ENCODE peak calls at places on chromosomes 4 and X, in five cellular contexts. N is aorta; Q is cardiac muscle cell; C is left ventricle myocardium inferior; L is CD4-positive, CD25-positive, alpha-beta regulatory T cell. F is an unnamed sample. For H3K4me1, the result is how much of the 10 kb centered on the place peaks cover.

GRCh38 chr4:93897559-93897958 is 69.0 kb downstream of the ATOH1 start:
- DNase-seq in N (no peak), Q (peak), C (no peak), L (no peak), F (no peak)

GRCh38 chr4:128322311-128322710 is 34.7 kb upstream of the PGRMC2 start:
- DNase-seq in N (no peak), Q (no peak), C (no peak), L (no peak), F (no peak)

GRCh38 chrX:84248226-84248625 is 60.2 kb upstream of the RPS6KA6 start:
- DNase-seq in N (no peak), Q (no peak), C (no peak), L (no peak), F (no peak)

GRCh38 chrX:16649858-16650257 is at the start of gene S100G:
- DNase-seq in N (no peak), Q (no peak), C (no peak), L (no peak), F (no peak)

GRCh38 chr4:42515156-42515884 is 118.0 kb downstream of the SHISA3 start:
- DNase-seq in N (no peak), Q (no peak), C (no peak), L (no peak), F (no peak)

GRCh38 chrX:20639115-20639514 is 372.4 kb upstream of the RPS6KA3 start:
- DNase-seq in N (no peak), Q (no peak), C (no peak), L (no peak), F (no peak)

GRCh38 chr4:167234388-167234881 is at the start of gene SPOCK3:
- DNase-seq in N (peak), Q (peak), C (peak), L (peak), F (no peak)

GRCh38 chrX:24862343-24862742 is 153.4 kb downstream of the ARX start:
- DNase-seq in N (no peak), Q (no peak), C (no peak), L (no peak), F (no peak)

GRCh38 chrX:116462843-116463242 is at the start of gene CT83:
- DNase-seq in N (no peak), Q (no peak), C (no peak), L (no peak), F (no peak)

GRCh38 chr4:7435411-7436095 is 823 bp upstream of the PSAPL1 start:
- DNase-seq in N (no peak), Q (peak), C (no peak), L (no peak), F (no peak)

GRCh38 chr4:124202106-124202505 is 510.4 kb downstream of the ANKRD50 start:
- DNase-seq in N (no peak), Q (no peak), C (peak), L (no peak), F (no peak)

GRCh38 chrX:127570276-127570675 is 481.9 kb downstream of the ACTRT1 start:
- DNase-seq in N (no peak), Q (no peak), C (no peak), L (no peak), F (no peak)

GRCh38 chr4:151638295-151638858 is 122.4 kb downstream of the GATB start:
- DNase-seq in N (no peak), Q (no peak), C (no peak), L (no peak), F (no peak)

GRCh38 chrX:30910124-30910860 is 21.2 kb upstream of the TAB3 start:
- DNase-seq in N (no peak), Q (no peak), C (no peak), L (peak), F (no peak)

GRCh38 chrX:45775462-45775861 is 574.8 kb upstream of the DIPK2B start:
- DNase-seq in N (no peak), Q (no peak), C (no peak), L (no peak), F (no peak)

GRCh38 chrX:115226929-115227328 is 7.0 kb downstream of the LRCH2 start:
- DNase-seq in N (no peak), Q (peak), C (no peak), L (peak), F (no peak)

GRCh38 chr4:80077639-80078038 is 4.6 kb upstream of the ANTXR2 start:
- DNase-seq in N (no peak), Q (no peak), C (no peak), L (peak), F (no peak)

DNA sequence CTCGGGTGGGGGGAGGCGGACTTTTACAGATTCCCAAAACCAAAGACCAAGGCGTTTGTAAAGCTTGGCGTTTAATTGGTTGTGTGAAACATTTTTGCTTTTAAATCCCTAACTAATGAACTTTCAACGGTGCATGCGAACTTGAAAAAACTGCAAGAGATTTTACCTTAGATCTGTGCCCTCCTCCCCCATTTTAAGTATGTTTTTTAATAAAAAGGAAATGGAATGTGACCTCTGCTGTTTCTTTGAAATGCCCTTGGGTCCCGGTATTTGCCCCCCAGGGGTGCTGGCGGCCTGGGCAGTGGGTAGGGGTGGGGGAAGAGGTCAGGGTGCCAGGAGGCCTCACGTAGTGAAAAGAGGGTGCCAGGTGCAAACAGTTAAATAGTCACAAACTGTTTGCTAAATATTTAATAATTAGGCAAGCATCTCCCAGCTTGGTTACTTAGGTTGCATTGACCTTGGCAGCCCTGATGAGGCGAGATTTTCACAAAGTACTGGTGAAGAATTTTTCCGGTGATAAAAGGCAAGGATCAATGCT is 209.8 kb downstream of the NWD2 start:
- DNase-seq in N (no peak), Q (no peak), C (no peak), L (no peak), F (no peak)
- H3K4me3 ChIP-seq in N (peak), Q (peak), C (peak), L (no peak), F (peak)

GRCh38 chr4:162163892-162164759 is at the start of gene FSTL5:
- DNase-seq in N (peak), Q (peak), C (peak), L (peak), F (no peak)
- H3K4me1 ChIP-seq in N (under half), Q (under half), C (under half), L (under half), F (under half)

DNA sequence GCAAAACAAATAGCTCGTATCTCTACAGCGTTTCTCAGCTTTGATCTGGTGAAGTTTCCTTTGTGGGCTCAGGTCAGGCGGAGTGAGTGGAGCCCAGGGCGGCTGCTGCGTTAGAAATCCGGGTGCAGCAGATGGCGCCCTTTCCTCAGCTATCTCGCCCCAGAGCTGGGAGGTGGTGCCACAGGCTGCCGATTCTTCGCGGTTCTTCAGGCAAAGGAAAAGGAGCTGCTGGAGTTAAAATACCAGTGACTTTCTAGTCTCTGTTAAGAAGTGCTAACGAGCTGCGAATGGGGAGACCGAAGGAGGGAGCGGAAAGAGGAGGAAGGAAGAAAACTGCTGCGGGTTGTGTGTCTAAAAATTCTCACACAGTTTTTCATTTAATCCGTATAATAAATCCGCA is 114.6 kb downstream of the CPE start:
- DNase-seq in N (peak), Q (peak), C (peak), L (peak), F (peak)
- H3K4me3 ChIP-seq in N (no peak), Q (no peak), C (peak), L (no peak), F (no peak)

GRCh38 chrX:19019996-19020395 is 36.1 kb upstream of the PHKA2 start:
- DNase-seq in N (no peak), Q (no peak), C (no peak), L (no peak), F (no peak)

DNA sequence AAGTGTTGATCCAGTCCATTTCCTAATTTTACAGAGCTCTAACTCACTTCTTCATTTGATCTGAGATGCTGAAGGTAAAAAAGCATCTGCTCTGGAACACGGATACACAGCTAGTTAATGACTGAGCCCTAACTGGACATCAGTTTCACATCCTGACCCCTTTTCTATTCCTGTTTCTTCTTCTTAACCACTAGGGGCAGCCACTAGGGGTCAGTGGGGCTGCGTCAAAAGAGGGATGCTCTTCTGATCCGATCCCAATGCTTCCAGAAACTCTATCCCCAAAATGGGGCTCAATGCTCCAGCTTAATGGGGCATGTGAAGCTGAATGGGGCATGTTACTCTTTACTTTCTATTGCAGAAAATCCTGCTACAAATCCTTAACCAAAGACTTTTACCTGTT is 33.4 kb upstream of the PHKA2 start:
- DNase-seq in N (no peak), Q (peak), C (no peak), L (no peak), F (no peak)
- H3K4me1 ChIP-seq in N (under half), Q (under half), C (under half), L (under half), F (under half)

DNA sequence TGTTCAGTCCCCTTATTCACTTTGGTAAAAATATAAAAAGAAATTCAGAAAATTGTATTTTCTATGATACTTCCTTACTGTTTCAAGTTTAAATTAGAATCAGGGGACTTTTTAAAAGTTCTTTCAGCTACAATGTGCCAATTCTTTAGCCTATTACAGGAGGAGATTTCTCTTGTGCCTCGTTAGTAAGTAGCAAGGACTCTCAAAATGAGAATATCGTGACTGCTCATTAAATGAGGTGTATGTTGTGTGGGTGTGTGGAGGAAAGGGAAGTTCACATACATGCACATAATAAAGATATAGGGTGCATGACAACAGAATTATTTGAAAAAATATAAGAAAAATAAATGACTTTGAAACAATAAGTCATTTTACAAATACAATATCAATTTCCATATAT is 190.5 kb downstream of the DTHD1 start:
- DNase-seq in N (no peak), Q (no peak), C (no peak), L (no peak), F (no peak)
- H3K4me3 ChIP-seq in N (no peak), Q (no peak), C (no peak), L (no peak), F (no peak)

GRCh38 chr4:38368612-38369011 is 295.4 kb upstream of the KLF3 start:
- DNase-seq in N (no peak), Q (no peak), C (no peak), L (no peak), F (no peak)
- H3K4me1 ChIP-seq in N (under half), Q (under half), C (under half), L (under half), F (under half)

F was measured in effector memory CD4-positive, alpha-beta T cell.